ENCODE peak calls at places on chromosomes 1 and 21, in four cellular contexts. W, T, Z and X are unnamed samples.
A peak's percentile ranks its signal among the peaks of the same experiment; 100 is the strongest.

GRCh38 chr21:16124397-16125130 is 394.8 kb downstream of the USP25 start:
- DNase-seq in W (no peak), T (no peak), Z (peak; percentile 67), X (peak; percentile 65)

GRCh38 chr1:33344896-33345295 is 24.0 kb upstream of the A3GALT2 start:
- DNase-seq in W (no peak), T (no peak), Z (no peak), X (no peak)

GRCh38 chr1:92756537-92756936 is 28.4 kb downstream of the EVI5 start:
- DNase-seq in W (no peak), T (peak; percentile 96), Z (no peak), X (no peak)

GRCh38 chr1:16625497-16626408 is 12.4 kb upstream of the NBPF1 start:
- DNase-seq in W (no peak), T (no peak), Z (no peak), X (no peak)

GRCh38 chr21:43684424-43684823 is 25.1 kb downstream of the RRP1B start:
- DNase-seq in W (no peak), T (no peak), Z (no peak), X (no peak)

GRCh38 chr21:43300496-43301423 is 126.2 kb downstream of the SIK1 start:
- DNase-seq in W (no peak), T (no peak), Z (no peak), X (no peak)

GRCh38 chr1:16717174-16718108 is 22.9 kb upstream of the RNU1-4 start:
- DNase-seq in W (no peak), T (no peak), Z (no peak), X (no peak)

GRCh38 chr1:3922201-3922725 is 22.2 kb upstream of the C1orf174 start:
- DNase-seq in W (no peak), T (no peak), Z (no peak), X (no peak)

GRCh38 chr1:224629965-224630364 is 13.8 kb downstream of the CNIH3 start:
- DNase-seq in W (no peak), T (no peak), Z (no peak), X (no peak)

GRCh38 chr21:42257091-42257760 is 38.3 kb downstream of the ABCG1 start:
- DNase-seq in W (no peak), T (no peak), Z (no peak), X (no peak)

GRCh38 chr1:110787328-110788071 is 85.4 kb upstream of the CD53 start:
- DNase-seq in W (no peak), T (no peak), Z (no peak), X (no peak)

GRCh38 chr1:218390625-218391024 is 45.5 kb downstream of the TGFB2 start:
- DNase-seq in W (no peak), T (no peak), Z (peak; percentile 53), X (no peak)

GRCh38 chr1:107532318-107532717 is 391.5 kb downstream of the NTNG1 start:
- DNase-seq in W (no peak), T (peak; percentile 85), Z (no peak), X (no peak)

GRCh38 chr1:41566969-41567368 is 82.5 kb upstream of the EDN2 start:
- DNase-seq in W (no peak), T (no peak), Z (no peak), X (no peak)

GRCh38 chr21:43676391-43676790 is 17.0 kb downstream of the RRP1B start:
- DNase-seq in W (no peak), T (no peak), Z (no peak), X (no peak)

GRCh38 chr1:182392045-182393028 is 747 bp upstream of the GLUL start:
- DNase-seq in W (peak; percentile 2), T (peak; percentile 49), Z (no peak), X (no peak)

GRCh38 chr1:177928194-177928593 is 41.7 kb downstream of the SEC16B start:
- DNase-seq in W (no peak), T (no peak), Z (no peak), X (no peak)

GRCh38 chr1:183139281-183139942 is 46.7 kb upstream of the LAMC2 start:
- DNase-seq in W (no peak), T (no peak), Z (peak; percentile 13), X (no peak)

GRCh38 chr1:168958562-168959289 is 147.8 kb upstream of the ATP1B1 start:
- DNase-seq in W (no peak), T (no peak), Z (no peak), X (no peak)

GRCh38 chr1:158527190-158527815 is 26.9 kb downstream of the OR6Y1 start:
- DNase-seq in W (no peak), T (no peak), Z (no peak), X (no peak)

GRCh38 chr1:155000475-155000724 is 2.2 kb upstream of the ZBTB7B start:
- DNase-seq in W (no peak), T (no peak), Z (no peak), X (no peak)

GRCh38 chr1:7497107-7497637 is 273.9 kb upstream of the VAMP3 start:
- DNase-seq in W (no peak), T (no peak), Z (no peak), X (no peak)

GRCh38 chr1:244067893-244068292 is 16.8 kb downstream of the ZBTB18 start:
- DNase-seq in W (no peak), T (no peak), Z (no peak), X (no peak)

GRCh38 chr1:185646202-185646683 is 87.9 kb upstream of the HMCN1 start:
- DNase-seq in W (no peak), T (peak; percentile 59), Z (peak; percentile 99), X (peak; percentile 98)